ENCODE peak calls at places on chromosomes 2 and 18, in eight cellular contexts. K is endodermal cell; E is pancreas; L is astrocyte of the spinal cord; J is CD4-positive, alpha-beta memory T cell; Q is GM23248; P is iPS DF 6.9; G is epithelial cell of esophagus. Y is an unnamed sample.

GRCh38 chr2:153388246-153388645 is 90.3 kb downstream of the RPRM start:
- DNase-seq in K (no peak), Q (peak), G (peak), L (peak), E (no peak), J (no peak), P (no peak), Y (peak)

GRCh38 chr2:60091311-60091710 is 462.1 kb downstream of the BCL11A start:
- DNase-seq in P (no peak), L (no peak), Q (no peak), E (no peak), G (no peak), J (no peak), K (no peak), Y (peak)

GRCh38 chr2:85710687-85711577 is 16.8 kb downstream of the GNLY start:
- DNase-seq in J (no peak), K (no peak), E (no peak), P (no peak), L (no peak), G (no peak), Q (peak), Y (no peak)

GRCh38 chr2:42141687-42142475 is 27.3 kb upstream of the EML4 start:
- DNase-seq in K (peak), L (peak), J (no peak), Q (peak), E (peak), P (no peak), G (peak), Y (peak)

GRCh38 chr18:79068299-79068945 is 772 bp upstream of the ATP9B start:
- DNase-seq in E (no peak), J (no peak), G (peak), K (no peak), Q (peak), P (no peak), L (peak), Y (no peak)

GRCh38 chr2:219104107-219105050 is 43.7 kb upstream of the IHH start:
- DNase-seq in E (no peak), K (peak), Q (peak), G (peak), L (peak), J (peak), P (peak), Y (peak)

GRCh38 chr18:34352385-34353163 is 127.9 kb upstream of the NOL4 start:
- DNase-seq in G (no peak), J (no peak), K (no peak), E (no peak), Q (peak), L (peak), P (no peak), Y (no peak)

GRCh38 chr2:120392923-120393322 is 47.0 kb downstream of the INHBB start:
- DNase-seq in J (no peak), G (no peak), L (no peak), K (no peak), P (no peak), Q (no peak), E (no peak), Y (no peak)

GRCh38 chr2:100359576-100359975 is 37.3 kb upstream of the LONRF2 start:
- DNase-seq in G (no peak), E (no peak), P (no peak), L (no peak), K (no peak), Q (peak), J (no peak), Y (peak)

GRCh38 chr2:233139875-233140585 is 79.9 kb downstream of the INPP5D start:
- DNase-seq in E (no peak), K (peak), P (no peak), Q (no peak), G (no peak), J (no peak), L (no peak), Y (no peak)

GRCh38 chr2:55157474-55157884 is 74.6 kb downstream of the CLHC1 start:
- DNase-seq in G (peak), P (no peak), E (no peak), L (no peak), K (peak), J (no peak), Q (peak), Y (no peak)

GRCh38 chr2:128563348-128563687 is 244.7 kb upstream of the HS6ST1 start:
- DNase-seq in L (peak), J (no peak), P (no peak), G (no peak), E (no peak), K (no peak), Q (peak), Y (no peak)

GRCh38 chr2:97870396-97870843 is 125.3 kb downstream of the TMEM131 start:
- DNase-seq in L (peak), G (peak), P (no peak), K (no peak), J (peak), E (no peak), Q (peak), Y (peak)

GRCh38 chr2:27737676-27738348 is 33.7 kb upstream of the MRPL33 start:
- DNase-seq in P (no peak), Q (peak), K (no peak), J (no peak), G (peak), E (no peak), L (peak), Y (peak)

GRCh38 chr2:27736890-27737204 is 34.7 kb upstream of the MRPL33 start:
- DNase-seq in J (no peak), E (no peak), P (no peak), L (no peak), Q (no peak), K (no peak), G (no peak), Y (no peak)

GRCh38 chr2:27736031-27736889 is 35.3 kb upstream of the MRPL33 start:
- DNase-seq in P (no peak), Q (peak), E (no peak), J (no peak), L (no peak), G (no peak), K (no peak), Y (no peak)

GRCh38 chr2:27734305-27734704 is 37.2 kb upstream of the MRPL33 start:
- DNase-seq in K (no peak), J (no peak), Q (no peak), L (no peak), G (no peak), E (no peak), P (no peak), Y (no peak)

GRCh38 chr2:27735263-27735904 is 36.1 kb upstream of the MRPL33 start:
- DNase-seq in E (peak), J (peak), L (peak), Q (peak), G (peak), K (peak), P (no peak), Y (peak)
- H3K4me3 ChIP-seq in E (peak), J (peak), L (no peak), Q (peak), G (peak), K (peak), P (peak), Y (peak)

DNA sequence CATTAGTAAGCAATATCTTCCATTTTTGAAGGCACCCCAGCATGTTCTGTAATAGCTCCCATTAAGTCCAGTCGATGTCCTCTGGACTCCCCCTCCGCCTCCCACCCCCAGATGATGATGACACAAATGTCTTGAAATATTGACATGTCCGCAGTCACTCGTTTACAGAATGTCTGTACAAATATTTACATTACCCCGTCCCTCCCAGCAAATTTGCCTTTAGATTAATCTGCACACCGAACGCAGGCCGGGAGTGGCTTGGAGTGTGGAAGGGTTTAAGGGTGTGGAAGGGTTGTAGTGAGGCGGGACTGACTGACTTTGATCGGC is 853 bp upstream of the OSBPL6 start:
- DNase-seq in Q (no peak), P (no peak), K (no peak), E (no peak), J (no peak), G (no peak), L (no peak), Y (no peak)
- H3K4me3 ChIP-seq in Q (peak), P (peak), K (peak), E (peak), J (peak), G (peak), L (peak), Y (peak)

DNA sequence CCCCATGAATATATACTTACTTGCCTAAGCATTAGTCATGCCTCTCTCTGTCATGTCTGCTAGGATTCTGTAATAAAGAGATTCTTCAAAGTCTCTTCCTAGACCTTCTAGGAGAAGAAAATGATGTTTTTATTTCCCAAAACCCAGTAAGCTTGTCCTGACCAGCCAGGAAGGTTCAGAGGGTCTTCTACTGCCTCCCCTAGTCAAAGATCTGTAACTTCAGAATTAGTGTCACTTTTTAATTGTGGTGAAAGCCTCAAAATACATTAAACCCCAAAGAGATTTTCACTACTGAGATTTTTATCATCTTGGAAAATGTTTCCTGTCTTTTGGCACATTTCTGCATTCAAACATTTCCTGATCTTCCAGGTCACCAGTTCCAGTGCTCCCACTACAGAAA is 232.9 kb upstream of the STK17B start:
- DNase-seq in P (no peak), E (no peak), G (peak), Q (peak), J (no peak), K (no peak), L (no peak), Y (peak)
- H3K4me3 ChIP-seq in P (no peak), E (no peak), G (no peak), Q (no peak), J (no peak), K (no peak), L (no peak), Y (no peak)

GRCh38 chr18:62837011-62837410 is 121.7 kb downstream of the PHLPP1 start:
- DNase-seq in J (no peak), L (no peak), E (no peak), K (no peak), Q (no peak), G (no peak), P (no peak), Y (no peak)

GRCh38 chr18:62841405-62841804 is 126.1 kb downstream of the PHLPP1 start:
- DNase-seq in G (no peak), J (no peak), E (no peak), L (no peak), P (no peak), Q (no peak), K (no peak), Y (no peak)

GRCh38 chr18:62842898-62843297 is 127.6 kb downstream of the PHLPP1 start:
- DNase-seq in K (no peak), G (no peak), J (no peak), E (no peak), P (no peak), L (no peak), Q (no peak), Y (no peak)

GRCh38 chr18:62838475-62839098 is 123.2 kb downstream of the PHLPP1 start:
- DNase-seq in K (no peak), L (no peak), E (no peak), P (no peak), Q (no peak), G (no peak), J (no peak), Y (no peak)

GRCh38 chr18:62839874-62840713 is 124.8 kb downstream of the PHLPP1 start:
- DNase-seq in P (no peak), J (no peak), K (no peak), G (peak), E (no peak), Q (peak), L (no peak), Y (peak)
- H3K4me3 ChIP-seq in P (no peak), J (no peak), K (no peak), G (no peak), E (no peak), Q (no peak), L (no peak), Y (no peak)